ENCODE peak calls at places on chromosome 7, in four cellular contexts. Y, E, Z and G are unnamed samples.

GRCh38 chr7:129824291-129825004 is 128.3 kb downstream of the UBE2H start:
- DNase-seq in E (no peak), Z (no peak), Y (no peak), G (no peak)

GRCh38 chr7:50781371-50781770 is 1.3 kb downstream of the GRB10 start:
- DNase-seq in E (no peak), Z (no peak), Y (no peak), G (no peak)

GRCh38 chr7:112596260-112596659 is 115.5 kb downstream of the LSMEM1 start:
- DNase-seq in E (no peak), Y (no peak), Z (no peak), G (no peak)

GRCh38 chr7:66642186-66642585 is 13.5 kb downstream of the KCTD7 start:
- DNase-seq in E (no peak), Z (no peak), Y (no peak), G (no peak)

GRCh38 chr7:28378574-28379149 is 33.7 kb upstream of the CREB5 start:
- DNase-seq in Y (peak), Z (no peak), E (no peak), G (no peak)

GRCh38 chr7:131183611-131184119 is 144.0 kb upstream of the MKLN1 start:
- DNase-seq in E (no peak), Z (no peak), Y (peak), G (no peak)

GRCh38 chr7:98626393-98627061 is 9.4 kb downstream of the NPTX2 start:
- DNase-seq in Y (no peak), E (no peak), Z (no peak), G (no peak)

GRCh38 chr7:12217311-12217710 is 6.2 kb downstream of the TMEM106B start:
- DNase-seq in Z (no peak), E (no peak), Y (no peak), G (no peak)

GRCh38 chr7:111090834-111091233 is at the start of gene LRRN3:
- DNase-seq in E (peak), Y (peak), Z (no peak), G (no peak)

GRCh38 chr7:79520543-79520942 is 67.1 kb upstream of the MAGI2 start:
- DNase-seq in Y (peak), E (no peak), Z (no peak), G (no peak)

GRCh38 chr7:91069146-91069545 is 195.1 kb upstream of the FZD1 start:
- DNase-seq in Y (no peak), E (no peak), Z (no peak), G (no peak)

GRCh38 chr7:20417260-20417659 is 86.6 kb downstream of the ITGB8 start:
- DNase-seq in Y (no peak), E (no peak), Z (no peak), G (no peak)

GRCh38 chr7:157910446-157910845 is 573.6 kb downstream of the DNAJB6 start:
- DNase-seq in Y (no peak), E (no peak), Z (no peak), G (no peak)

GRCh38 chr7:143331179-143331825 is 15.4 kb downstream of the CLCN1 start:
- DNase-seq in Y (peak), Z (no peak), E (peak), G (no peak)

GRCh38 chr7:47405921-47406765 is 175.8 kb downstream of the TNS3 start:
- DNase-seq in Y (peak), Z (no peak), E (peak), G (no peak)

GRCh38 chr7:85184599-85185354 is 2.1 kb downstream of the SEMA3D start:
- DNase-seq in E (peak), Z (no peak), Y (peak), G (peak)

GRCh38 chr7:159130199-159130775 is 14.4 kb downstream of the VIPR2 start:
- DNase-seq in Z (no peak), Y (no peak), E (no peak), G (no peak)

GRCh38 chr7:105673367-105674188 is 92.3 kb upstream of the EFCAB10 start:
- DNase-seq in E (no peak), Y (no peak), Z (no peak), G (no peak)

GRCh38 chr7:68319061-68319460 is 1279.2 kb upstream of the AUTS2 start:
- DNase-seq in E (no peak), Y (no peak), Z (no peak), G (no peak)

GRCh38 chr7:155007947-155008346 is 5.0 kb upstream of the PAXIP1 start:
- DNase-seq in Y (no peak), E (peak), Z (no peak), G (peak)

GRCh38 chr7:91135703-91136102 is 128.5 kb upstream of the FZD1 start:
- DNase-seq in Y (no peak), E (no peak), Z (peak), G (no peak)

GRCh38 chr7:48366096-48366495 is 194.8 kb downstream of the ABCA13 start:
- DNase-seq in E (no peak), Y (no peak), Z (no peak), G (no peak)

GRCh38 chr7:73999664-74000420 is 28.1 kb upstream of the ELN start:
- DNase-seq in Z (no peak), Y (peak), E (no peak), G (no peak)

GRCh38 chr7:54811016-54811924 is 52.3 kb upstream of the SEC61G start:
- DNase-seq in E (peak), Y (peak), Z (no peak), G (no peak)

GRCh38 chr7:84484502-84485079 is 290.0 kb upstream of the SEMA3A start:
- DNase-seq in E (no peak), Z (no peak), Y (peak), G (no peak)

GRCh38 chr7:44433255-44434022 is 57.0 kb downstream of the NUDCD3 start:
- DNase-seq in Z (no peak), Y (no peak), E (no peak), G (no peak)

GRCh38 chr7:148708026-148708685 is 9.5 kb downstream of the CUL1 start:
- DNase-seq in E (peak), Z (no peak), Y (no peak), G (no peak)

GRCh38 chr7:66099232-66099550 is 15.5 kb upstream of the CRCP start:
- DNase-seq in E (no peak), Z (no peak), Y (no peak), G (no peak)

GRCh38 chr7:21253740-21254687 is 173.9 kb upstream of the SP4 start:
- DNase-seq in E (peak), Y (peak), Z (peak), G (peak)

GRCh38 chr7:23394828-23395227 is 75.5 kb downstream of the IGF2BP3 start:
- DNase-seq in Z (no peak), Y (peak), E (no peak), G (no peak)

DNA sequence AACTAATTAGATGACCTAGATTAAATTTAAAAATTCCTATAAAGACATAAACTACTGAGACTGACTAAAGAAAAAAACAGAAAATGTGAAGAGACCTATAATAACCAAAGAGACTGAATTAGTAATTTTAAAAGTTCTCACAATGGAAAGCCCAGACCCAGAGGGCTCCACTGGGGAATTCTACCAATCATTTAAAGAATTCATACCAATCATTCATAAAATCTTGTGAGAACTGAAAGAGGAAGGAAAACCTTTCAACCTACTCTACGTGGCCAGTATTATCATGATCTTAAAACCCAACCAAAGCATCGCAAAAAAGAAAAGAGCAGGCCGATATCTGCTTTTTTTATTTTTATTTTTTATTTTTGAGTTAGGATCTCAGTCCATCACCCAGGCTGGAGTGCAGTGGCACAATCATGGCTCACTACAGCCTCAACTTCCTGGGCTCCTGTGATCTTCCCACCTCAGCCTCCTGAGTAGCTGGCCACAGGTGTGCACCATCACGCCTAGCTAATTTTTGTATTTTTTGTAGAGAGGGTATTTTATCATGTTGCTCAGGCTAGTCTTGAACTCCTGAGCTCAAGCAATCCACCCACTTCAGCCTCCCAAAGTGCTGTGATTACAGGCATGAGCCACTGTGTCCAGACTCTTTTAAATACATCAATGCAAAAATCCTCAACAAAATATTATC is 48.6 kb downstream of the DGKI start:
- DNase-seq in Y (no peak), Z (no peak), E (no peak), G (no peak)
- H3K4me3 ChIP-seq in Y (no peak), Z (no peak), E (no peak), G (no peak)

DNA sequence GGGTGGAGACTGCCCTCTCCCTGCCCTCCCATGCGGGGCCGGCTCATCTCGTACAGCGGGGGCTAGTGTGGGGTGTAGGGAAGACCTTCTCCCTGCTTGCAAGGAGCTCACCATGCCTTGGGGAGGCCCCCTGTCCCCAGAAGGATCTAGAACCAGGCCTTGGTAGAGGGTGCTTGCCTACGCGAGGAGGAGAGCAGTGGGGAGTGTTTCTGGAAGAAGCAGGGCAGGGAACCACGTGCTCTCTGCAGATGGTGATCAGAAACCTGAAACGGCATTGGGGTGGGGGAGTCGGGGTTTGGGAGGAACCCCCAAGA is 2.7 kb downstream of the MAFK start:
- DNase-seq in E (no peak), Z (no peak), Y (no peak), G (no peak)
- H2AK5ac ChIP-seq in E (peak), Z (no peak), Y (peak), G (peak)

GRCh38 chr7:38709123-38709522 is 78.0 kb upstream of the AMPH start:
- DNase-seq in Y (no peak), E (no peak), Z (no peak), G (no peak)
- H2BK15ac ChIP-seq in Y (no peak), E (no peak), Z (no peak), G (no peak)

GRCh38 chr7:3119963-3120362 is 76.3 kb upstream of the CARD11 start:
- DNase-seq in Y (no peak), Z (no peak), E (no peak), G (no peak)

GRCh38 chr7:3120513-3120912 is 76.8 kb upstream of the CARD11 start:
- DNase-seq in Y (no peak), E (no peak), Z (no peak), G (no peak)

GRCh38 chr7:3112499-3113134 is 69.0 kb upstream of the CARD11 start:
- DNase-seq in Y (no peak), E (no peak), Z (no peak), G (no peak)

GRCh38 chr7:3114917-3115316 is 71.2 kb upstream of the CARD11 start:
- DNase-seq in Z (no peak), E (no peak), Y (no peak), G (no peak)

GRCh38 chr7:3117488-3118228 is 74.0 kb upstream of the CARD11 start:
- DNase-seq in Z (no peak), Y (no peak), E (no peak), G (no peak)
- H3K4me3 ChIP-seq in Z (no peak), Y (no peak), E (no peak), G (no peak)

GRCh38 chr7:100824499-100825214 is 2.7 kb downstream of the EPHB4 start:
- DNase-seq in Y (no peak), Z (no peak), E (no peak), G (no peak)
- H2AK5ac ChIP-seq in Y (no peak), Z (no peak), E (no peak), G (no peak)